ENCODE peak calls at places on chromosomes 6 and 20, in four cellular contexts. One of them, this sample, is unnamed.

GRCh38 chr20:32247957-32248497 is 29.4 kb upstream of the KIF3B start:
- DNase-seq in K562: no peak
- DNase-seq in HEK293T: no peak
- DNase-seq in HepG2: no peak
- DNase-seq in this sample: no peak

GRCh38 chr6:133274813-133275212 is 33.7 kb downstream of the EYA4 start:
- DNase-seq in K562: no peak
- DNase-seq in HEK293T: no peak
- DNase-seq in HepG2: no peak
- DNase-seq in this sample: no peak

GRCh38 chr20:12019677-12020076 is 102.0 kb downstream of the BTBD3 start:
- DNase-seq in K562: no peak
- DNase-seq in HEK293T: no peak
- DNase-seq in HepG2: no peak
- DNase-seq in this sample: no peak

GRCh38 chr6:43842964-43843645 is 73.1 kb downstream of the VEGFA start:
- DNase-seq in K562: peak
- DNase-seq in HEK293T: no peak
- DNase-seq in HepG2: no peak
- DNase-seq in this sample: no peak

GRCh38 chr6:135534773-135535380 is 37.3 kb upstream of the AHI1 start:
- DNase-seq in K562: no peak
- DNase-seq in HEK293T: no peak
- DNase-seq in HepG2: no peak
- DNase-seq in this sample: no peak

GRCh38 chr6:28215425-28215824 is 9.7 kb upstream of the ZSCAN9 start:
- DNase-seq in K562: peak
- DNase-seq in HEK293T: no peak
- DNase-seq in HepG2: no peak
- DNase-seq in this sample: no peak

GRCh38 chr6:120355822-120356221 is 978.5 kb downstream of the TBC1D32 start:
- DNase-seq in K562: no peak
- DNase-seq in HEK293T: no peak
- DNase-seq in HepG2: no peak
- DNase-seq in this sample: no peak

GRCh38 chr20:48832423-48832735 is 4.6 kb upstream of the PREX1 start:
- DNase-seq in K562: no peak
- DNase-seq in HEK293T: no peak
- DNase-seq in HepG2: no peak
- DNase-seq in this sample: no peak

GRCh38 chr20:33276303-33277113 is 6.5 kb upstream of the BPIFB1 start:
- DNase-seq in K562: no peak
- DNase-seq in HEK293T: no peak
- DNase-seq in HepG2: peak
- DNase-seq in this sample: no peak

GRCh38 chr6:118551673-118552063 is 3.6 kb downstream of the PLN start:
- DNase-seq in K562: no peak
- DNase-seq in HEK293T: no peak
- DNase-seq in HepG2: no peak
- DNase-seq in this sample: no peak

GRCh38 chr6:15244605-15245360 is 1.1 kb upstream of the JARID2 start:
- DNase-seq in K562: peak
- DNase-seq in HEK293T: peak
- DNase-seq in HepG2: peak
- DNase-seq in this sample: peak

GRCh38 chr20:4667371-4667773 is 54.3 kb upstream of the PRND start:
- DNase-seq in K562: no peak
- DNase-seq in HEK293T: no peak
- DNase-seq in HepG2: no peak
- DNase-seq in this sample: no peak

GRCh38 chr6:31736026-31736767 is at the start of gene CLIC1:
- DNase-seq in K562: peak
- DNase-seq in HEK293T: peak
- DNase-seq in HepG2: peak
- DNase-seq in this sample: peak

GRCh38 chr6:105432797-105433196 is 29.9 kb upstream of the PREP start:
- DNase-seq in K562: no peak
- DNase-seq in HEK293T: no peak
- DNase-seq in HepG2: peak
- DNase-seq in this sample: no peak

GRCh38 chr6:32689531-32690505 is 23.4 kb upstream of the HLA-DQB1 start:
- DNase-seq in K562: no peak
- DNase-seq in HEK293T: no peak
- DNase-seq in HepG2: no peak
- DNase-seq in this sample: no peak

GRCh38 chr20:58075980-58076749 is 152.3 kb downstream of the ANKRD60 start:
- DNase-seq in K562: no peak
- DNase-seq in HEK293T: no peak
- DNase-seq in HepG2: no peak
- DNase-seq in this sample: no peak

GRCh38 chr6:33958208-33958862 is 154.5 kb upstream of the MLN start:
- DNase-seq in K562: peak
- DNase-seq in HEK293T: no peak
- DNase-seq in HepG2: peak
- DNase-seq in this sample: peak

GRCh38 chr20:50759678-50760077 is 28.3 kb downstream of the PARD6B start:
- DNase-seq in K562: no peak
- DNase-seq in HEK293T: no peak
- DNase-seq in HepG2: no peak
- DNase-seq in this sample: no peak

GRCh38 chr6:154921482-154921881 is 73.6 kb upstream of the TIAM2 start:
- DNase-seq in K562: no peak
- DNase-seq in HEK293T: no peak
- DNase-seq in HepG2: no peak
- DNase-seq in this sample: no peak

GRCh38 chr6:100479180-100480035 is 14.7 kb upstream of the SIM1 start:
- DNase-seq in K562: peak
- DNase-seq in HEK293T: no peak
- DNase-seq in HepG2: peak
- DNase-seq in this sample: no peak

GRCh38 chr6:157514659-157515496 is 133.9 kb downstream of the ZDHHC14 start:
- DNase-seq in K562: peak
- DNase-seq in HEK293T: no peak
- DNase-seq in HepG2: peak
- DNase-seq in this sample: no peak

GRCh38 chr20:48760403-48760889 is 67.4 kb downstream of the PREX1 start:
- DNase-seq in K562: no peak
- DNase-seq in HEK293T: no peak
- DNase-seq in HepG2: no peak
- DNase-seq in this sample: no peak

GRCh38 chr6:152981989-152982767 is 663 bp downstream of the FBXO5 start:
- DNase-seq in K562: peak
- DNase-seq in HEK293T: peak
- DNase-seq in HepG2: no peak
- DNase-seq in this sample: no peak

GRCh38 chr6:112701201-112701600 is 354.1 kb downstream of the RFPL4B start:
- DNase-seq in K562: no peak
- DNase-seq in HEK293T: peak
- DNase-seq in HepG2: no peak
- DNase-seq in this sample: no peak

GRCh38 chr6:142518126-142518525 is 216.3 kb downstream of the ADGRG6 start:
- DNase-seq in K562: no peak
- DNase-seq in HEK293T: no peak
- DNase-seq in HepG2: no peak
- DNase-seq in this sample: no peak

GRCh38 chr6:150256618-150257272 is 112.1 kb upstream of the IYD start:
- DNase-seq in K562: no peak
- DNase-seq in HEK293T: no peak
- DNase-seq in HepG2: no peak
- DNase-seq in this sample: no peak

GRCh38 chr20:38286586-38287502 is 17.1 kb upstream of the BPI start:
- DNase-seq in K562: no peak
- DNase-seq in HEK293T: no peak
- DNase-seq in HepG2: peak
- DNase-seq in this sample: no peak

GRCh38 chr20:50020283-50020682 is 37.5 kb downstream of the SNAI1 start:
- DNase-seq in K562: no peak
- DNase-seq in HEK293T: no peak
- DNase-seq in HepG2: no peak
- DNase-seq in this sample: no peak

GRCh38 chr6:67292169-67292568 is 1342.9 kb upstream of the ADGRB3 start:
- DNase-seq in K562: no peak
- DNase-seq in HEK293T: no peak
- DNase-seq in HepG2: no peak
- DNase-seq in this sample: no peak

GRCh38 chr6:42436825-42437224 is 14.9 kb downstream of the TRERF1 start:
- DNase-seq in K562: no peak
- DNase-seq in HEK293T: no peak
- DNase-seq in HepG2: no peak
- DNase-seq in this sample: no peak

GRCh38 chr20:17519606-17520285 is 11.4 kb downstream of the BFSP1 start:
- DNase-seq in K562: no peak
- DNase-seq in HEK293T: no peak
- DNase-seq in HepG2: no peak
- DNase-seq in this sample: no peak

GRCh38 chr6:4491501-4492260 is 284.5 kb upstream of the CDYL start:
- DNase-seq in K562: no peak
- DNase-seq in HEK293T: no peak
- DNase-seq in HepG2: no peak
- DNase-seq in this sample: no peak

GRCh38 chr20:23047001-23047737 is 2.3 kb downstream of the THBD start:
- DNase-seq in K562: no peak
- DNase-seq in HEK293T: no peak
- DNase-seq in HepG2: no peak
- DNase-seq in this sample: no peak

GRCh38 chr20:23039885-23040508 is 4.9 kb downstream of the SSTR4 start:
- DNase-seq in K562: no peak
- DNase-seq in HEK293T: no peak
- DNase-seq in HepG2: no peak
- DNase-seq in this sample: no peak

GRCh38 chr20:23042270-23042669 is 7.2 kb downstream of the SSTR4 start:
- DNase-seq in K562: no peak
- DNase-seq in HEK293T: no peak
- DNase-seq in HepG2: no peak
- DNase-seq in this sample: no peak

GRCh38 chr20:23046431-23046830 is 3.0 kb downstream of the THBD start:
- DNase-seq in K562: no peak
- DNase-seq in HEK293T: no peak
- DNase-seq in HepG2: no peak
- DNase-seq in this sample: no peak

DNA sequence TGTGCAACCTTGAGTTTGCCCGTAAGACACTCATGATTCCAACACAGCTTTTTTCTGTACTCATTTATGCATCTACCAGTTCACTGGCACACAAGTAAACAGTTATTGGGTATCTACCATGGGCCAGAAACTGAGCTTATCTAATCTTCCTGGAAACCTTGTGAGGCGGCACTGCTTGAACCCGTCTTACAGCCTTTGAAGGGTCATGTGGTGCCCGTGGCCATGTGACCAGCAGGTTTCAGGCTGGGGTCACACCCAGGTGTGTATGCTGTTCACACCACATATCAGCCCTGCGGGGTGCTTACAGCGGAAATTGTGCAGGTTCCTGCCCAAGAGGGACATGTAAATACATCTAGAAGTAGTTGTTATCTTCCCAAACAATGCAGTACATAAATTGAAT is 6.1 kb downstream of the THBD start:
- DNase-seq in K562: no peak
- DNase-seq in HEK293T: no peak
- DNase-seq in HepG2: no peak
- DNase-seq in this sample: no peak
- TF ChIP-seq ELF4 in K562: no peak
- TF ChIP-seq ELF4 in HEK293T: no peak
- TF ChIP-seq ELF4 in HepG2: no peak
- TF ChIP-seq ELF4 in this sample: no peak

DNA sequence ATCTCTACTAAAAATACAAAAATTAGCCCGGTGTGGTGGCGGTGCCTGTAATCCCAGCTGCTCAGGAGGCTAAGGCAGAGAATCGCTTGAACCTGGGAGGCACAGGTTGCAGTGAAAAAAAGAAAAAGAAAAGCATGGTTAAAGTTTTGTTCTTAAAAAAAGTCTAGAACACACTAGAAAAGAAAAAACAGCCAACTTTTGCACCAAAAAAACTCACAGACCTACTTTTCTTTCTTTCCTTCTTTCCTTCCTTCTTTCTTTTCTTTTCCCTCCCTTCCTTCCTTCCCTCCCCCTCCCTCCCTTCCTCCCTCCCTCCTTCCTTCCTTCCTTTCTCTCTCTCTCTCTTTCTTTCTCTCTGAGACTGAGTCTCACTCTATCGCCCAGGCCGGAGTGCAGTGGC is 204.4 kb downstream of the BTBD9 start:
- DNase-seq in K562: no peak
- DNase-seq in HEK293T: no peak
- DNase-seq in HepG2: no peak
- DNase-seq in this sample: no peak
- TF ChIP-seq ELF4 in K562: no peak
- TF ChIP-seq ELF4 in HEK293T: no peak
- TF ChIP-seq ELF4 in HepG2: no peak
- TF ChIP-seq ELF4 in this sample: no peak

DNA sequence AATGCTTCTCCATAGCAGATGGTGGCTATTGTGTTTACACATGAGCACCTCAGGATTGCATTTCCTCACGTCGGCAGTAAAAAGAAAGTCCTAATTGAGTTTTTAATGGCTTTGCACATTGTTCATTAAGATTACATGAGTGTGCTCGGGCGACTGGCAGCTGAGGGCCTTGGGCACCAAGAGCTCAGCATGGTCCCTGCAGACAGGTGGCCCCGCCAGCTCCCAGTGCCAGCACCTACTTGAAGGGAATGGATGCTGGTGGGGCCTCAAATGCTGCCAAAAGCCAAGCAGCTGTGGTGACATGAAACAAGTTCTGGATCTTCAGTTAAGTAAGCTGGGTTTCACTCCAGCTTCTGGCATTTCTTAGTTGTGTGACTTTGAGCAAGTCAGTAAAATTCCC is 394.3 kb downstream of the PTPRT start:
- DNase-seq in K562: no peak
- DNase-seq in HEK293T: no peak
- DNase-seq in HepG2: no peak
- DNase-seq in this sample: no peak
- TF ChIP-seq ELF4 in K562: no peak
- TF ChIP-seq ELF4 in HEK293T: no peak
- TF ChIP-seq ELF4 in HepG2: no peak
- TF ChIP-seq ELF4 in this sample: no peak

GRCh38 chr20:45362804-45363610 is at the start of gene SYS1:
- DNase-seq in K562: peak
- DNase-seq in HEK293T: peak
- DNase-seq in HepG2: peak
- DNase-seq in this sample: peak
- TF ChIP-seq ELF4 in K562: peak
- TF ChIP-seq ELF4 in HEK293T: peak
- TF ChIP-seq ELF4 in HepG2: peak
- TF ChIP-seq ELF4 in this sample: no peak

This sample was measured in WTC11.